ENCODE peak calls at places on chromosomes 1 and 21, in seven cellular contexts. P is SJSA1, A is Right ventricle myocardium superior, F is H4, J is SIG-M5, S is EH, D is A549. E is an unnamed sample.

GRCh38 chr1:200634449-200635122 is 14.0 kb upstream of the KIF14 start:
- DNase-seq in F (no peak), D (peak), J (no peak), P (no peak), S (no peak), A (no peak), E (no peak)

GRCh38 chr1:50976111-50976889 is 6.3 kb downstream of the CDKN2C start:
- DNase-seq in S (no peak), P (no peak), J (no peak), A (no peak), D (peak), F (peak), E (no peak)

GRCh38 chr1:108644984-108645383 is 15.9 kb downstream of the HENMT1 start:
- DNase-seq in F (no peak), D (no peak), S (no peak), A (no peak), J (no peak), P (no peak), E (peak)

GRCh38 chr21:45404726-45405270 is at the start of gene COL18A1:
- DNase-seq in P (no peak), S (peak), J (no peak), D (peak), F (no peak), A (peak), E (peak)

GRCh38 chr1:234897754-234898454 is 230.7 kb downstream of the TOMM20 start:
- DNase-seq in J (no peak), A (no peak), D (no peak), S (no peak), P (no peak), F (no peak), E (no peak)

GRCh38 chr1:40479156-40479555 is 2.1 kb downstream of the ZFP69 start:
- DNase-seq in F (no peak), D (no peak), S (no peak), J (no peak), P (no peak), A (no peak), E (no peak)

GRCh38 chr1:38028671-38029070 is 16.1 kb downstream of the UTP11 start:
- DNase-seq in F (no peak), D (no peak), P (no peak), A (no peak), J (no peak), S (no peak), E (no peak)

GRCh38 chr1:115296981-115297380 is 41.1 kb downstream of the NGF start:
- DNase-seq in F (no peak), S (peak), P (no peak), A (no peak), J (no peak), D (no peak), E (no peak)

GRCh38 chr1:2801046-2801445 is 447 bp downstream of the TTC34 start:
- DNase-seq in F (no peak), J (no peak), D (no peak), S (no peak), P (no peak), A (peak), E (no peak)

GRCh38 chr1:234978397-234979291 is 150.0 kb downstream of the TOMM20 start:
- DNase-seq in F (peak), A (peak), J (peak), D (peak), P (no peak), S (peak), E (peak)

GRCh38 chr1:40393173-40393572 is 19.6 kb downstream of the SMAP2 start:
- DNase-seq in S (no peak), P (no peak), D (no peak), F (no peak), A (no peak), J (no peak), E (peak)

GRCh38 chr1:159994896-159995295 is 36.9 kb downstream of the PIGM start:
- DNase-seq in A (no peak), J (no peak), D (no peak), F (no peak), S (no peak), P (no peak), E (no peak)

GRCh38 chr21:31161157-31161556 is 122.9 kb upstream of the KRTAP19-8 start:
- DNase-seq in S (peak), F (peak), J (no peak), A (no peak), P (no peak), D (no peak), E (no peak)